ENCODE peak calls at places on chromosomes 3 and 15, in seven cellular contexts. H is iris pigment epithelial cell, J is thoracic aorta, E is left cardiac atrium, F is HS-27A, L is mammary epithelial cell, A is SK-N-DZ. C is an unnamed sample.

GRCh38 chr3:148600902-148601765 is 96.6 kb upstream of the AGTR1 start:
- DNase-seq in H (no peak), J (no peak), E (no peak), F (no peak), L (no peak), A (no peak), C (no peak)

GRCh38 chr15:34987182-34987488 is 952 bp downstream of the ZNF770 start:
- DNase-seq in H (no peak), J (no peak), E (no peak), F (no peak), L (peak), A (peak), C (no peak)

GRCh38 chr3:65672876-65673815 is 365.6 kb downstream of the MAGI1 start:
- DNase-seq in H (peak), J (no peak), E (peak), F (no peak), L (peak), A (peak), C (no peak)

GRCh38 chr3:102037791-102038190 is 188.5 kb downstream of the NFKBIZ start:
- DNase-seq in H (no peak), J (no peak), E (no peak), F (no peak), L (no peak), A (no peak), C (no peak)

GRCh38 chr3:135908225-135908624 is 57.3 kb upstream of the PPP2R3A start:
- DNase-seq in H (no peak), J (no peak), E (no peak), F (no peak), L (peak), A (peak), C (no peak)

GRCh38 chr15:79943820-79944219 is 27.2 kb downstream of the BCL2A1 start:
- DNase-seq in H (peak), J (no peak), E (no peak), F (no peak), L (peak), A (no peak), C (no peak)

GRCh38 chr3:72492240-72492639 is 356.0 kb downstream of the SHQ1 start:
- DNase-seq in H (peak), J (no peak), E (peak), F (peak), L (peak), A (no peak), C (no peak)

GRCh38 chr15:89732451-89733172 is 18.4 kb downstream of the MESP1 start:
- DNase-seq in H (no peak), J (no peak), E (no peak), F (no peak), L (no peak), A (no peak), C (no peak)

GRCh38 chr15:30791239-30791638 is 112.5 kb upstream of the FAN1 start:
- DNase-seq in H (no peak), J (no peak), E (no peak), F (no peak), L (no peak), A (no peak), C (no peak)

GRCh38 chr3:186319988-186320387 is 42.0 kb downstream of the DGKG start:
- DNase-seq in H (no peak), J (no peak), E (no peak), F (no peak), L (no peak), A (no peak), C (no peak)

GRCh38 chr3:72177075-72178050 is 392.4 kb upstream of the PROK2 start:
- DNase-seq in H (peak), J (no peak), E (peak), F (no peak), L (peak), A (peak), C (peak)

GRCh38 chr3:11808231-11808630 is 38.5 kb downstream of the TAMM41 start:
- DNase-seq in H (no peak), J (no peak), E (no peak), F (no peak), L (no peak), A (no peak), C (no peak)

GRCh38 chr3:160577551-160578195 is 12.3 kb upstream of the KPNA4 start:
- DNase-seq in H (peak), J (no peak), E (no peak), F (no peak), L (peak), A (no peak), C (no peak)

GRCh38 chr3:191136347-191136746 is 62.7 kb upstream of the OSTN start:
- DNase-seq in H (peak), J (no peak), E (no peak), F (no peak), L (peak), A (no peak), C (no peak)

GRCh38 chr15:67177750-67178149 is 76.7 kb downstream of the AAGAB start:
- DNase-seq in H (peak), J (no peak), E (no peak), F (no peak), L (peak), A (no peak), C (no peak)

GRCh38 chr15:68676926-68677325 is 98.1 kb downstream of the CORO2B start:
- DNase-seq in H (no peak), J (no peak), E (no peak), F (no peak), L (no peak), A (no peak), C (no peak)

GRCh38 chr15:99476413-99477222 is 89.2 kb upstream of the MEF2A start:
- DNase-seq in H (peak), J (peak), E (peak), F (peak), L (peak), A (peak), C (peak)

GRCh38 chr15:71414778-71415177 is 299.5 kb downstream of the THSD4 start:
- DNase-seq in H (no peak), J (no peak), E (no peak), F (no peak), L (no peak), A (no peak), C (no peak)

GRCh38 chr3:184687363-184688049 is 24.4 kb downstream of the MAGEF1 start:
- DNase-seq in H (no peak), J (no peak), E (peak), F (no peak), L (no peak), A (no peak), C (no peak)

GRCh38 chr15:40363611-40364010 is 5.6 kb downstream of the DISP2 start:
- DNase-seq in H (no peak), J (no peak), E (no peak), F (no peak), L (no peak), A (no peak), C (no peak)

GRCh38 chr3:44323341-44323955 is 15.1 kb upstream of the TCAIM start:
- DNase-seq in H (peak), J (peak), E (peak), F (peak), L (peak), A (peak), C (peak)

GRCh38 chr3:69458798-69459197 is 72.9 kb upstream of the FRMD4B start:
- DNase-seq in H (no peak), J (no peak), E (no peak), F (no peak), L (peak), A (no peak), C (no peak)

GRCh38 chr3:18153571-18154173 is 271.5 kb downstream of the SATB1 start:
- DNase-seq in H (peak), J (no peak), E (no peak), F (no peak), L (peak), A (no peak), C (no peak)

GRCh38 chr15:52438047-52438446 is 90.6 kb downstream of the MYO5A start:
- DNase-seq in H (no peak), J (no peak), E (no peak), F (no peak), L (no peak), A (no peak), C (no peak)

GRCh38 chr3:157533298-157533870 is 30.2 kb upstream of the VEPH1 start:
- DNase-seq in H (peak), J (no peak), E (no peak), F (no peak), L (peak), A (no peak), C (no peak)

GRCh38 chr3:108006077-108006675 is 84.7 kb downstream of the CD47 start:
- DNase-seq in H (peak), J (no peak), E (peak), F (no peak), L (peak), A (no peak), C (no peak)

GRCh38 chr3:73766599-73767378 is 142.0 kb upstream of the PDZRN3 start:
- DNase-seq in H (peak), J (no peak), E (no peak), F (peak), L (no peak), A (no peak), C (no peak)

GRCh38 chr3:87053548-87053947 is 62.6 kb upstream of the VGLL3 start:
- DNase-seq in H (no peak), J (no peak), E (no peak), F (no peak), L (no peak), A (no peak), C (no peak)

GRCh38 chr15:66224946-66225345 is 28.6 kb downstream of the MEGF11 start:
- DNase-seq in H (no peak), J (no peak), E (no peak), F (no peak), L (no peak), A (no peak), C (no peak)

GRCh38 chr3:47418167-47419082 is 37.6 kb downstream of the PTPN23 start:
- DNase-seq in H (no peak), J (no peak), E (no peak), F (no peak), L (no peak), A (no peak), C (no peak)

GRCh38 chr3:172224560-172225214 is 185.3 kb downstream of the FNDC3B start:
- DNase-seq in H (no peak), J (no peak), E (no peak), F (no peak), L (no peak), A (no peak), C (no peak)

GRCh38 chr3:11565492-11565891 is 78.2 kb downstream of the VGLL4 start:
- DNase-seq in H (no peak), J (no peak), E (peak), F (no peak), L (no peak), A (no peak), C (no peak)

C was measured in ascending aorta.